ENCODE peak calls at places on chromosomes 13 and 19, in ten cellular contexts. L is colonic mucosa; B is A549; Q is heart left ventricle; Z is HCT116; S is uterus; Y is GM23338; E is CD8-positive, alpha-beta T cell; V is thoracic aorta; G is endodermal cell. T is an unnamed sample.

GRCh38 chr19:19489804-19490204 is 25.5 kb downstream of the TSSK6 start:
- DNase-seq in B (no peak), Y (peak), S (no peak), Z (no peak), G (peak), E (peak), V (no peak), Q (no peak), L (no peak), T (no peak)

GRCh38 chr13:46345400-46345799 is 41.7 kb downstream of the RUBCNL start:
- DNase-seq in Y (no peak), L (no peak), Q (no peak), B (no peak), S (no peak), E (no peak), Z (no peak), G (no peak), V (no peak), T (no peak)

GRCh38 chr13:34189946-34190345 is 372.0 kb downstream of the RFC3 start:
- DNase-seq in S (no peak), L (no peak), B (no peak), Q (no peak), Z (no peak), G (no peak), E (no peak), Y (no peak), V (no peak), T (no peak)

GRCh38 chr19:1183543-1184172 is 9.6 kb upstream of the SBNO2 start:
- DNase-seq in G (peak), V (no peak), Y (no peak), E (no peak), S (no peak), Z (peak), Q (no peak), L (peak), B (peak), T (no peak)

GRCh38 chr13:30832845-30833332 is 73.2 kb upstream of the MEDAG start:
- DNase-seq in Z (peak), Q (peak), Y (peak), L (peak), E (no peak), S (peak), V (no peak), B (peak), G (peak), T (peak)

GRCh38 chr19:46349311-46349993 is 2.6 kb downstream of the PPP5C start:
- DNase-seq in Z (no peak), B (no peak), L (no peak), S (no peak), E (no peak), G (no peak), Y (no peak), Q (no peak), V (no peak), T (no peak)

GRCh38 chr19:42283248-42284065 is 14.4 kb downstream of the CIC start:
- DNase-seq in S (peak), Y (peak), L (peak), G (peak), Q (peak), E (peak), B (peak), V (peak), Z (peak), T (peak)

GRCh38 chr13:39415003-39415402 is 188.0 kb downstream of the LHFPL6 start:
- DNase-seq in L (no peak), Q (peak), V (no peak), S (peak), G (no peak), B (no peak), Z (no peak), E (no peak), Y (no peak), T (no peak)

GRCh38 chr19:2294377-2295335 is 12.7 kb upstream of the PEAK3 start:
- DNase-seq in Y (no peak), E (no peak), V (no peak), B (no peak), S (peak), Q (no peak), Z (no peak), L (no peak), G (no peak), T (no peak)

GRCh38 chr13:95155093-95155492 is 146.2 kb downstream of the ABCC4 start:
- DNase-seq in S (no peak), Y (no peak), Z (no peak), Q (no peak), V (no peak), B (peak), G (no peak), L (no peak), E (no peak), T (no peak)

GRCh38 chr13:29994911-29995601 is 144.6 kb upstream of the UBL3 start:
- DNase-seq in E (no peak), Y (no peak), B (no peak), Z (no peak), G (no peak), L (no peak), V (no peak), Q (no peak), S (peak), T (no peak)

GRCh38 chr19:17557461-17557860 is 2.0 kb downstream of the COLGALT1 start:
- DNase-seq in E (no peak), L (no peak), V (no peak), S (no peak), G (no peak), Z (no peak), B (no peak), Y (no peak), Q (no peak), T (no peak)

GRCh38 chr13:43153436-43154082 is 130.2 kb downstream of the DNAJC15 start:
- DNase-seq in Z (no peak), E (no peak), S (no peak), Q (no peak), V (no peak), B (peak), G (no peak), L (no peak), Y (no peak), T (peak)

GRCh38 chr19:10603084-10603872 is 16.2 kb upstream of the AP1M2 start:
- DNase-seq in Y (peak), L (peak), Q (peak), G (peak), Z (no peak), B (no peak), E (peak), V (no peak), S (peak), T (no peak)

GRCh38 chr13:43204591-43204990 is 181.2 kb downstream of the DNAJC15 start:
- DNase-seq in V (no peak), G (no peak), Y (no peak), Z (no peak), B (no peak), Q (no peak), L (no peak), S (no peak), E (no peak), T (no peak)

GRCh38 chr13:33870046-33870668 is 52.2 kb downstream of the RFC3 start:
- DNase-seq in Q (no peak), L (no peak), B (no peak), V (no peak), Y (no peak), E (no peak), G (no peak), S (no peak), Z (no peak), T (no peak)

GRCh38 chr19:37506387-37507166 is at the start of gene ZNF793:
- DNase-seq in Q (peak), Z (no peak), S (peak), Y (peak), E (peak), G (peak), B (peak), L (peak), V (peak), T (peak)

GRCh38 chr13:32277838-32278237 is 37.3 kb downstream of the ZAR1L start:
- DNase-seq in G (no peak), S (no peak), L (no peak), B (no peak), Y (no peak), Q (no peak), V (no peak), Z (no peak), E (no peak), T (no peak)

GRCh38 chr19:6100284-6100915 is 9.9 kb downstream of the RFX2 start:
- DNase-seq in V (no peak), B (no peak), E (peak), G (no peak), Q (peak), S (no peak), Y (peak), L (no peak), Z (no peak), T (no peak)

GRCh38 chr13:98839826-98840769 is 87.6 kb upstream of the SLC15A1 start:
- DNase-seq in G (peak), L (peak), E (peak), Y (peak), S (peak), V (no peak), Q (peak), B (peak), Z (peak), T (peak)

GRCh38 chr13:68369739-68370138 is 1139.6 kb upstream of the PCDH9 start:
- DNase-seq in S (no peak), E (no peak), Y (peak), B (peak), L (no peak), V (no peak), Q (no peak), Z (no peak), G (no peak), T (peak)

GRCh38 chr19:2132191-2132590 is 19.2 kb downstream of the AP3D1 start:
- DNase-seq in L (no peak), S (no peak), Q (no peak), E (no peak), Y (no peak), G (no peak), B (no peak), V (no peak), Z (no peak), T (no peak)

GRCh38 chr19:49801401-49801888 is 11.6 kb downstream of the FUZ start:
- DNase-seq in E (no peak), S (peak), Y (no peak), G (no peak), Z (no peak), Q (no peak), L (no peak), B (no peak), V (no peak), T (no peak)
- H3K27ac ChIP-seq in E (no peak), S (peak), Y (no peak), G (no peak), Z (no peak), Q (peak), L (no peak), B (no peak), V (no peak), T (no peak)

DNA sequence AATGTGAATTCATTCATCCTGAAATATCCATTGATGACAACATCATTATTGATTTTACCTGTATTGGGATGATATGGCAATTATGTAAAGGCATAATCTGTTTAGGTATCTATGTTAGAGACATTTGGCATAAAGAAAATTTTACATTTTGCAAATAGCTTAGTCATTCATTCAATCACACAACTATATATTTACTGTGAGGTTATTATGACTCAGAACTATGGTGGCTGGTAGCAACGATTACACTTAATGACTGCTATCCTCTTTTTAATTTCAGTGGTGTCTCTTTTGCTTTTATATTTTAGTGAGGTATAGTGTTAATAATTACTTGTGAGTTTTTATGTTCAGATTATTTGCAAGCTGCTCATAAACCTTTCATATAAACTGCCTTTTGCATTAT is 955.9 kb downstream of the SLITRK6 start:
- DNase-seq in Z (no peak), E (no peak), L (no peak), V (no peak), Q (no peak), S (no peak), G (no peak), B (no peak), Y (no peak), T (no peak)
- H3K4me3 ChIP-seq in Z (no peak), E (no peak), L (no peak), V (no peak), Q (no peak), S (no peak), G (no peak), B (no peak), Y (no peak), T (no peak)

DNA sequence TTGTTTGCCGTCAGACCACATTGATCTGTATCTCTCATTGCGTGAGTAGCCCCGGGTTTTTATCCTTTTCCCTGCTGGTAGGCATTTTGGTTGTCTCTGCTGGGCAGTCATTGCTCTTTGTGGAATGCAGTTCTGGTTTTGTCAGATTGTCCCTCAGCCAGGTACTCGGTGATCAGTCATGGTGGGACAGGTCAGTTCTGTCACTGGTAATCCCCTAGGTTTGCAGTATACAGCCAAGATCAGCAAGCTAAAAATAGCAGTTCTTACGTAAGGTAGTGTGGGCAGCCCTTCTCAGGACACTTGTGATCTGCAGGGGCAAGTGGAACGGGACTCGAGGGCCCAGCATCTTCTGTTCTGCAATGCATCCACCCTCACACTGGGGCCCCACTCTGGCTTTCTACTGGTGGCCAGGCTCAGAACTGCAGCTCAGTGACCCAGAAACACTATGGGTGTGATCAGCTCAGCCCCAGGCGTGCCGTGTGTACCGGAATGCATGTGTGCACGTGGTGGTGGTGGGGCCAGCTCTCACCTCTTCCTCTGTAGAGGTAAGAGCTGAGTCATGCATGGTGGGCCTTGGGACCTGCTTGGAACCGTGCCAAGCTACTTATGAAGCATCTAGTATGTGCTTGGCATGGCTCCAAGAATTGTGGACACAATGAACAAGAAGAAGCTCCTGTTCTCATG is 6.3 kb downstream of the PLEKHF1 start:
- DNase-seq in B (peak), E (peak), Q (no peak), Z (no peak), L (no peak), S (no peak), G (peak), Y (peak), V (peak), T (peak)
- TF ChIP-seq CTCF in B (no peak), E (peak), Q (no peak), Z (peak), L (no peak), S (no peak), G (peak), Y (no peak), V (peak), T (peak)

DNA sequence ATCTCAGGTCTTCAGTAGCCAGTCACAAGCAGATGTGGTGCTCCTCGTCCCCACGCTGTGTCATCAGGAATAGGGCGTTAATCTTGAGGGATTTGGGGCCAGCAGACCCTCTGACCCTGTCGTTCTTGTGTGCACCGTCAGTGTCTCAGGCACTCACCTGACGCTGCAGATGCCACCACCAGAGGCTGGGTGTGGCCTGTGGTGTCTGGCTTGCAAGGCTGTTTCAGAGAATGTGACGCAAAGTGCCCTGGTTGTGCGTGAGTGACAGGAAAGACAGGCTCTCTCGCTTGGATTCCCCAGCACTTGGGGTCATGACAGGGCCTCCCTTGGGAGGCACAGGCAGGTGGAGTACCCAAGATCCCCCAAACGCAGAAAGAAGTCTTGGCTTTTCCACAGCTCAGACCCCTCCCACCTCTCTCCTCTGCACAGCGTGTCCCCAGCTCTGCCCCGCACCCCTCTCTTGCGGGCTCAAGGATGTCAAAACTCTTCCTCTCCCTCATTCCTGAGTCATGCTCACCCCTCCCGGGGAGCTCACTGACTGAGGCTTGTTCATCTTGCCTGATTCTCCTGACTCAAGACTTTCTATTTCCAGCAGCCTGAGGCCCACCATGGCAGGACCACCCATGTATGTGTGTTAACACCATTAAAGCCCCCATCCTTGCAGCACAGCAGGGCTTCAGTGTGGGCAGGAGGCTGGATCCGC is 21.0 kb downstream of the DHX34 start:
- DNase-seq in Y (no peak), Q (no peak), S (no peak), B (no peak), V (no peak), G (no peak), L (no peak), E (no peak), Z (no peak), T (peak)
- H3K27ac ChIP-seq in Y (no peak), Q (no peak), S (no peak), B (peak), V (no peak), G (no peak), L (no peak), E (no peak), Z (no peak), T (peak)

GRCh38 chr19:44305457-44305856 is 632 bp upstream of the ZNF235 start:
- DNase-seq in G (no peak), V (no peak), Z (no peak), S (no peak), L (no peak), Y (no peak), B (no peak), E (no peak), Q (no peak), T (no peak)
- H3K4me3 ChIP-seq in G (peak), V (peak), Z (no peak), S (no peak), L (peak), Y (peak), B (peak), E (peak), Q (peak), T (no peak)

GRCh38 chr19:15248106-15248505 is 15.9 kb upstream of the EPHX3 start:
- DNase-seq in V (no peak), Q (peak), E (no peak), Y (no peak), S (peak), G (no peak), B (no peak), Z (no peak), L (no peak), T (peak)

GRCh38 chr19:15249560-15249874 is 17.3 kb upstream of the EPHX3 start:
- DNase-seq in G (no peak), S (no peak), V (no peak), Q (no peak), Y (no peak), B (no peak), L (no peak), Z (no peak), E (no peak), T (no peak)

GRCh38 chr19:15249912-15250634 is 17.8 kb upstream of the EPHX3 start:
- DNase-seq in V (peak), Y (no peak), Q (peak), S (peak), Z (no peak), E (no peak), L (peak), G (no peak), B (peak), T (peak)

GRCh38 chr19:15247107-15248014 is 15.1 kb upstream of the EPHX3 start:
- DNase-seq in Y (no peak), E (no peak), S (no peak), Z (no peak), B (no peak), L (no peak), Q (no peak), G (no peak), V (no peak), T (no peak)

GRCh38 chr19:15248648-15249559 is 16.7 kb upstream of the EPHX3 start:
- DNase-seq in B (peak), E (no peak), L (peak), V (peak), S (peak), Y (no peak), Q (peak), Z (no peak), G (no peak), T (peak)
- TF ChIP-seq CTCF in B (no peak), E (no peak), L (no peak), V (peak), S (no peak), Y (no peak), Q (no peak), Z (no peak), G (no peak), T (no peak)

GRCh38 chr13:110102053-110102452 is 204.9 kb downstream of the COL4A1 start:
- DNase-seq in G (no peak), L (no peak), V (no peak), E (no peak), B (no peak), Y (no peak), Q (no peak), S (no peak), Z (no peak), T (no peak)
- H3K27ac ChIP-seq in G (no peak), L (no peak), V (no peak), E (no peak), B (no peak), Y (no peak), Q (no peak), S (no peak), Z (no peak), T (no peak)

GRCh38 chr19:40571005-40571318 is 5.7 kb upstream of the SHKBP1 start:
- DNase-seq in V (no peak), G (no peak), Q (no peak), B (no peak), Y (no peak), Z (no peak), L (no peak), S (no peak), E (no peak), T (no peak)
- H3K4me3 ChIP-seq in V (peak), G (peak), Q (peak), B (peak), Y (no peak), Z (no peak), L (no peak), S (no peak), E (peak), T (no peak)

DNA sequence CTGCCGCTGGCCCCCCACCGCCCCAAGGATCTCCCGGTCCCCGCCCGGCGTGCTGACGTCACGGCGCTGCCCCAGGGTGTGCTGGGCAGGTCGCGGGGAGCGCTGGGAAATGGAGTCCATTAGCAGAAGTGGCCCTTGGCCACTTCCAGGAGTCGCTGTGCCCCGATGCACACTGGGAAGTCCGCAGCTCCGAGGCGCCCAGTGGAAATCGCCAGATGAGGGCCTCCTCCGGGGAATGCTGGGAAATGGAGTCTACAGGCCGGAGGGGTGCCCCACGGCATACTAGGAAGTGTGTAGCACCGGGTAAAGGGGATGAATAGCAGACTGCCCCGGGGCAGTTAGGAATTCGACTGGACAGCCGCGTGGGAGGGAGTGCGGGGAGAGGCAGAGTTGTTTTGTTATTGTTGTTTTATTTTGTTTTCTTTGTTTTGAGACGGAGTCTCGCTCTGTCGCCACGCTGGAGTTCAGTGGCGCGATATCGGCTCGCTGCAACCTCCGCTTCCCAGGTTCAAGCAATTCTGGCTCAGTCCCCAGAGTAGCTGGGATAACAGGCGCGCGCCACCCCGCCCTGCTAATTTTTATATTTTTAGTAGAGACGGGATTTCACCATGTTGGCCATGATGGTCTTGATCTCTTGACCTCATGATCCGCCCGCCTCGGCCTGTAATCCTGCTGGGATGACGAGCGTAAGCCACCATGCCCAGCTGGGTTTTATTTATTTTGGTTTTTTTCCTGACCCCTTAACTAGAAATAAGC is at the start of gene PPP1R12C:
- DNase-seq in Q (peak), V (peak), S (peak), Y (peak), Z (peak), B (peak), E (peak), L (peak), G (peak), T (peak)
- TF ChIP-seq CTCF in Q (no peak), V (no peak), S (peak), Y (no peak), Z (no peak), B (no peak), E (no peak), L (no peak), G (no peak), T (no peak)